ENCODE peak calls at places on chromosomes 16 and 17, in four cellular contexts. One of them, this sample, is unnamed.

GRCh38 chr16:24846548-24847357 is 990 bp downstream of the SLC5A11 start:
- DNase-seq in IMR-90: no peak
- DNase-seq in GM12878: no peak
- DNase-seq in K562: no peak
- DNase-seq in this sample: no peak

GRCh38 chr17:72063756-72064461 is 56.9 kb upstream of the SOX9 start:
- DNase-seq in IMR-90: no peak
- DNase-seq in GM12878: no peak
- DNase-seq in K562: no peak
- DNase-seq in this sample: no peak

GRCh38 chr17:58786586-58787295 is 31.1 kb downstream of the PPM1E start:
- DNase-seq in IMR-90: peak; percentile 87
- DNase-seq in GM12878: no peak
- DNase-seq in K562: peak; percentile 8
- DNase-seq in this sample: peak; percentile 8

GRCh38 chr16:10729649-10730048 is 14.0 kb upstream of the NUBP1 start:
- DNase-seq in IMR-90: peak; percentile 38
- DNase-seq in GM12878: no peak
- DNase-seq in K562: no peak
- DNase-seq in this sample: peak; percentile 71

GRCh38 chr17:40014375-40014980 is 762 bp upstream of the CSF3 start:
- DNase-seq in IMR-90: no peak
- DNase-seq in GM12878: no peak
- DNase-seq in K562: no peak
- DNase-seq in this sample: no peak

GRCh38 chr16:27745348-27745747 is 195.4 kb downstream of the KATNIP start:
- DNase-seq in IMR-90: peak; percentile 23
- DNase-seq in GM12878: no peak
- DNase-seq in K562: no peak
- DNase-seq in this sample: peak; percentile 25

GRCh38 chr16:56610017-56610608 is 1.7 kb downstream of the MT2A start:
- DNase-seq in IMR-90: peak; percentile 97
- DNase-seq in GM12878: peak; percentile 55
- DNase-seq in K562: no peak
- DNase-seq in this sample: peak; percentile 75

GRCh38 chr17:55238931-55239297 is 25.8 kb upstream of the HLF start:
- DNase-seq in IMR-90: no peak
- DNase-seq in GM12878: no peak
- DNase-seq in K562: peak; percentile 38
- DNase-seq in this sample: peak; percentile 49

GRCh38 chr17:75695830-75696271 is 25.4 kb upstream of the ITGB4 start:
- DNase-seq in IMR-90: no peak
- DNase-seq in GM12878: no peak
- DNase-seq in K562: no peak
- DNase-seq in this sample: no peak

GRCh38 chr16:75074920-75075687 is 41.5 kb downstream of the LDHD start:
- DNase-seq in IMR-90: no peak
- DNase-seq in GM12878: peak; percentile 96
- DNase-seq in K562: peak; percentile 71
- DNase-seq in this sample: no peak

GRCh38 chr16:79400462-79401149 is 199.9 kb downstream of the MAF start:
- DNase-seq in IMR-90: no peak
- DNase-seq in GM12878: no peak
- DNase-seq in K562: peak; percentile 77
- DNase-seq in this sample: no peak

GRCh38 chr16:82655315-82655714 is 28.5 kb downstream of the CDH13 start:
- DNase-seq in IMR-90: peak; percentile 94
- DNase-seq in GM12878: peak; percentile 50
- DNase-seq in K562: no peak
- DNase-seq in this sample: no peak

GRCh38 chr17:32833076-32833475 is 43.8 kb downstream of the MYO1D start:
- DNase-seq in IMR-90: no peak
- DNase-seq in GM12878: no peak
- DNase-seq in K562: no peak
- DNase-seq in this sample: no peak

GRCh38 chr17:10605221-10605783 is 51.8 kb downstream of the MYH3 start:
- DNase-seq in IMR-90: no peak
- DNase-seq in GM12878: no peak
- DNase-seq in K562: no peak
- DNase-seq in this sample: no peak

GRCh38 chr17:81376946-81377733 is 18.1 kb upstream of the BAHCC1 start:
- DNase-seq in IMR-90: no peak
- DNase-seq in GM12878: no peak
- DNase-seq in K562: no peak
- DNase-seq in this sample: no peak

GRCh38 chr17:47620503-47621245 is 29.0 kb upstream of the KPNB1 start:
- DNase-seq in IMR-90: no peak
- DNase-seq in GM12878: no peak
- DNase-seq in K562: no peak
- DNase-seq in this sample: no peak

GRCh38 chr16:22183901-22184614 is 21.8 kb downstream of the SDR42E2 start:
- DNase-seq in IMR-90: no peak
- DNase-seq in GM12878: no peak
- DNase-seq in K562: peak; percentile 79
- DNase-seq in this sample: no peak

GRCh38 chr17:17127156-17127555 is 79.0 kb downstream of the PLD6 start:
- DNase-seq in IMR-90: no peak
- DNase-seq in GM12878: no peak
- DNase-seq in K562: no peak
- DNase-seq in this sample: no peak

GRCh38 chr17:59846391-59847165 is 46.2 kb downstream of the TUBD1 start:
- DNase-seq in IMR-90: peak; percentile 94
- DNase-seq in GM12878: peak; percentile 91
- DNase-seq in K562: no peak
- DNase-seq in this sample: peak; percentile 84

GRCh38 chr16:21654881-21655280 is 2.5 kb upstream of the IGSF6 start:
- DNase-seq in IMR-90: no peak
- DNase-seq in GM12878: no peak
- DNase-seq in K562: no peak
- DNase-seq in this sample: no peak

GRCh38 chr17:83178533-83179201 is 99.3 kb downstream of the METRNL start:
- DNase-seq in IMR-90: no peak
- DNase-seq in GM12878: no peak
- DNase-seq in K562: no peak
- DNase-seq in this sample: no peak

GRCh38 chr16:85649978-85650863 is 37.1 kb downstream of the GSE1 start:
- DNase-seq in IMR-90: no peak
- DNase-seq in GM12878: no peak
- DNase-seq in K562: no peak
- DNase-seq in this sample: no peak

GRCh38 chr17:78573955-78574354 is 3.2 kb downstream of the DNAH17 start:
- DNase-seq in IMR-90: no peak
- DNase-seq in GM12878: no peak
- DNase-seq in K562: no peak
- DNase-seq in this sample: no peak
- TF ChIP-seq ELK1 in IMR-90: no peak
- TF ChIP-seq ELK1 in GM12878: no peak
- TF ChIP-seq ELK1 in K562: no peak
- TF ChIP-seq ELK1 in this sample: no peak

DNA sequence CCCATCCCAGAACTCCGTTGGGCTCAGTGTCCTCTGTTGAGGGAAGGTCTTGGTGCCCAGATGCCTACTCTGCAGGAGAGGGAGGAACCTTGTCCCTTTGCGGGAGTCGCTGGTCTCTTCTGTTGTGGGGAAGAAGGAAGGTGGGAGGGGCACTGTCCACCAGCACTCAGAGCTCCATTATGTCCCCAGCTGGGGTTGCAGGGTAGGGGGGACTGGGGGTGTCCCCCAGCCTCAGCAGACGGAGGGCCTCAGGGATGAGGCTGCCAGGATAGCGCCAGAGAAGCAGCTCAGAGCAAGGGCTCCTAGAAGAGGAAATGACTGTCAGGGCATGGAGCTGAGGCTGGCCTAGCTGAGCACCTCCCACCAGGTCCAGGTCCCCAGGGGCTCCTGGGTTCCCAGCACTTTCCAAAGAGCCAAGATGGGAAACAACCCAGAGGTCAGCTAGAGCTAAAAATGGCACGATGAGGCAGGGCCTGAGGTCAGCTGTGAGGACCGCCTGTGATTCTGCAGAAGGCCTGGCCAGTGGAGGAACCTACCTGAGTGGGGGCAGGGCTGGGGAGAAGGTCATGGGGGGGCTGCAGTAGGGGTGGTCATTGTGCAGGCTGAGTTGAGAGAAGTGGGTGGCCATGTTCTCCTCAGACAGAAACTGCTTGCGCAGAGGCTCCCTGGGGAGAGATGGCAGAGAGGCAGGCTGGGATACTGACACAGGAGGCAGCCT is 886 bp downstream of the HCFC1R1 start:
- DNase-seq in IMR-90: peak; percentile 20
- DNase-seq in GM12878: no peak
- DNase-seq in K562: no peak
- DNase-seq in this sample: no peak
- TF ChIP-seq ELK1 in IMR-90: no peak
- TF ChIP-seq ELK1 in GM12878: no peak
- TF ChIP-seq ELK1 in K562: no peak
- TF ChIP-seq ELK1 in this sample: no peak

DNA sequence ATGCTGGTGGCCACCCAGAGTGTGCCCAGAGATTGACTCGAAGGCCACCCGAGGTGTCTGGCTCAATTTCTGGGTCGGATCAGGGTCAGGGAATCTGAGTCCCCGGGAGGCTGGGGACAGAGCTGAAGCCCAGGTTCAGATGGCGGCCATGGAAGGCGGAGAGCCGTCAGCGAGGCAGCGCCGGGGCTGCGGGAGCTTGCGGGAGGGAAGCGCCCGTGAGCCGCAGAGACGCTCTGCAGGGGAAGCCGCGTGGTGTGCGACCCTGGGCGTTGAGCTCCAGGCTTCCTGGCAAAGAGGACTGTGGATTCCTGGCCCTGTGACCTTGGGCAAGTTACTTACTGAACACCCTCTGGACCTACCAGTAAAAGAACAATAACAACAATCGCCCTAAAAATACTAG is 518 bp upstream of the SPATA22 start:
- DNase-seq in IMR-90: no peak
- DNase-seq in GM12878: no peak
- DNase-seq in K562: no peak
- DNase-seq in this sample: no peak
- TF ChIP-seq ELK1 in IMR-90: no peak
- TF ChIP-seq ELK1 in GM12878: no peak
- TF ChIP-seq ELK1 in K562: no peak
- TF ChIP-seq ELK1 in this sample: no peak

DNA sequence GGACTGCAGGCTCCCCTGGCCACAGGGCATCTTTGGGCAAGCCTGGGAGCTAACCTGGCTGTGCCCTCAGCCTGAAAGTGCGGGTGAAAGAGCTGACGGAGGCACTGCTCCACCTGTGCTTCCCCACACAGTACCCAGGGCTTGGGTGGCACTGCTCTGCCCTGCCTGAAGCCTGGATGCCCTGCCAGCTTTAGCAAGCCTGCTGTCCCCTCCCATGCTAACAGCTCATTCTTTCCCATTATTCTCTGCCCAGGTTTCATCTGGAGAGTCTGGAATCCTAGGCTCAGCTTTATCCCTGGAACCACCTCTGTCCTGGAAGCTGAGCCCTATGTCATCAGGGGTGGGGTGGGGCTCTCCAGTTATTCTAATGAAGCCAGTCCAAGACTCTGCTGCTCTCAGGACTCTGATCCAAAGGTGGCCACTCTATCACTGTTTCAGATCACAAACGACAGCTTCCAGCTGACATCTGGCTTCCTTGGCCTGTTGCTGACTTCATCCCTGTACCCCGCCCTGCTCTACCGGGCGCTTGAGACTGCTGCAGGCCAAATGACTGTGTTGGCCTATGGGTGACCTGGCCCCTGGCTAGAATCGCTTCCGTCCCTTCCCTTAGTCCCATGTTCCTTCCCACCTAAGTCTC is 29.3 kb downstream of the HIC1 start:
- DNase-seq in IMR-90: peak; percentile 53
- DNase-seq in GM12878: no peak
- DNase-seq in K562: peak; percentile 56
- DNase-seq in this sample: peak; percentile 71
- TF ChIP-seq ELK1 in IMR-90: no peak
- TF ChIP-seq ELK1 in GM12878: no peak
- TF ChIP-seq ELK1 in K562: no peak
- TF ChIP-seq ELK1 in this sample: no peak

GRCh38 chr16:67546761-67547422 is 15.4 kb upstream of the CTCF start:
- DNase-seq in IMR-90: peak; percentile 57
- DNase-seq in GM12878: no peak
- DNase-seq in K562: peak; percentile 78
- DNase-seq in this sample: peak; percentile 85
- TF ChIP-seq ELK1 in IMR-90: no peak
- TF ChIP-seq ELK1 in GM12878: no peak
- TF ChIP-seq ELK1 in K562: no peak
- TF ChIP-seq ELK1 in this sample: no peak

GRCh38 chr17:44004077-44004760 is at the start of gene NAGS:
- DNase-seq in IMR-90: no peak
- DNase-seq in GM12878: no peak
- DNase-seq in K562: peak; percentile 58
- DNase-seq in this sample: no peak
- TF ChIP-seq ELK1 in IMR-90: no peak
- TF ChIP-seq ELK1 in GM12878: no peak
- TF ChIP-seq ELK1 in K562: no peak
- TF ChIP-seq ELK1 in this sample: no peak

GRCh38 chr17:50211249-50212120 is 10.1 kb upstream of the COL1A1 start:
- DNase-seq in IMR-90: no peak
- DNase-seq in GM12878: no peak
- DNase-seq in K562: no peak
- DNase-seq in this sample: no peak

GRCh38 chr17:50218071-50218759 is 16.8 kb upstream of the COL1A1 start:
- DNase-seq in IMR-90: peak; percentile 65
- DNase-seq in GM12878: no peak
- DNase-seq in K562: no peak
- DNase-seq in this sample: no peak

GRCh38 chr17:50212121-50212843 is 10.9 kb upstream of the COL1A1 start:
- DNase-seq in IMR-90: peak; percentile 95
- DNase-seq in GM12878: no peak
- DNase-seq in K562: peak; percentile 73
- DNase-seq in this sample: no peak

GRCh38 chr17:50213026-50214015 is 11.9 kb upstream of the COL1A1 start:
- DNase-seq in IMR-90: peak; percentile 51
- DNase-seq in GM12878: peak; percentile 43
- DNase-seq in K562: peak; percentile 47
- DNase-seq in this sample: no peak

DNA sequence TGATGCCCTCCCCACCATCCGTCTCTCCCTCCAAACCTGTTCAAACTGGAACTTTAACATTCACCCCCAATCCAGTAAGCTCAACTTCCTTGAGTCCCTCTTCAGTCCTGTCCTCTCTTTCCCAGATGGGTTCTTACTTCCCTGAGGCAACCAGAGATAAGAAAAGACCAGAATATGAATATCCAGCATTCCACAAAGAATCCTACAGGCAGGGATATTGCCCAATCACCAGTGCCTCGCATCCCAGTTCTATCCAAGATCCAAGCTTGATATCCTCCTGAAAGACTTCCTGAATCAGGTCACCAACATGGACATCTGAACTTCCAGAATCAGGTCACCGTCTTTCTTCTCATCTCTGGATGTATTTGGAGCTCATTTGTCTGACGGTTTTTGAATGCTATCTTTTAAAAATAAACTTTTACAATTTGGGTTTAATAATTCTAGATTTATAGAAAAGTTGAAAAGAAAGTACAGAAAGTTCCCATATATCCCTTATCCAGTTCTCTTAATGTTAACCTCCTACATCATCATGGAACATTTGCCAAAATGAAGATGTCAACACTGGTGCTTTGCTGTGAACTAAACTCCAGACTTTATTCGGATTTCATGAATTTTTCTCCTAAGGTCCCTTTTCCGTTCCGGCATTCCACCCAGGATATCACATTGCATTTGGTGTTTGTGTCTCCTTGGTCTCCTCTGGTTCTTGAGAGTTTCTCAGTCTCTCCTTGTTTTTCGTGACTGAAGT is 13.7 kb upstream of the COL1A1 start:
- DNase-seq in IMR-90: no peak
- DNase-seq in GM12878: no peak
- DNase-seq in K562: no peak
- DNase-seq in this sample: no peak
- TF ChIP-seq ELK1 in IMR-90: no peak
- TF ChIP-seq ELK1 in GM12878: no peak
- TF ChIP-seq ELK1 in K562: no peak
- TF ChIP-seq ELK1 in this sample: no peak